ENCODE peak calls at places on chromosome 21, in eight cellular contexts. Z is H9, P is body of pancreas, E is left ventricle myocardium inferior, X is GM23338, C is astrocyte of the spinal cord, F is fibroblast of the aortic adventitia, W is glutamatergic neuron. R is an unnamed sample.

GRCh38 chr21:26050857-26051256 is 119.7 kb downstream of the APP start:
- DNase-seq in C (no peak), P (no peak), E (no peak), F (no peak), W (peak; percentile 24), X (peak; percentile 36), Z (peak; percentile 47), R (no peak)

GRCh38 chr21:28554660-28555475 is 437.8 kb downstream of the LTN1 start:
- DNase-seq in P (no peak), F (no peak), W (no peak), C (peak; percentile 67), Z (peak; percentile 41), X (peak; percentile 18), E (no peak), R (peak; percentile 62)

GRCh38 chr21:26948194-26948593 is 18.7 kb downstream of the ADAMTS5 start:
- DNase-seq in X (no peak), Z (no peak), E (no peak), F (no peak), P (no peak), C (peak; percentile 7), W (no peak), R (peak; percentile 36)

GRCh38 chr21:46229133-46229922 is 754 bp upstream of the LSS start:
- DNase-seq in P (no peak), X (peak; percentile 30), Z (no peak), W (peak; percentile 68), E (no peak), F (no peak), C (no peak), R (no peak)

GRCh38 chr21:32717851-32718316 is 9.9 kb downstream of the SYNJ1 start:
- DNase-seq in W (no peak), C (peak; percentile 40), P (no peak), F (no peak), X (no peak), E (no peak), Z (no peak), R (peak; percentile 34)

GRCh38 chr21:17613242-17613676 is 558 bp upstream of the BTG3 start:
- DNase-seq in E (no peak), Z (no peak), F (peak; percentile 23), C (peak; percentile 12), W (peak; percentile 17), P (no peak), X (no peak), R (peak; percentile 42)

GRCh38 chr21:33268392-33268735 is 2.2 kb downstream of the IL10RB start:
- DNase-seq in C (no peak), P (no peak), X (no peak), E (no peak), W (no peak), Z (no peak), F (no peak), R (no peak)

GRCh38 chr21:26852422-26852821 is 7.2 kb upstream of the ADAMTS1 start:
- DNase-seq in C (no peak), W (no peak), E (no peak), X (peak; percentile 64), P (no peak), F (no peak), Z (no peak), R (no peak)

GRCh38 chr21:22885614-22886013 is 1887.4 kb downstream of the NCAM2 start:
- DNase-seq in P (no peak), Z (no peak), F (no peak), X (no peak), W (no peak), C (no peak), E (no peak), R (peak; percentile 5)

GRCh38 chr21:29481641-29482040 is 182.9 kb downstream of the BACH1 start:
- DNase-seq in P (no peak), F (peak; percentile 52), E (no peak), X (no peak), W (no peak), C (peak; percentile 53), Z (no peak), R (peak; percentile 52)

GRCh38 chr21:29677326-29677725 is 262.5 kb downstream of the GRIK1 start:
- DNase-seq in W (no peak), P (no peak), F (no peak), X (no peak), Z (no peak), E (no peak), C (no peak), R (no peak)

GRCh38 chr21:26280715-26281310 is 110.2 kb upstream of the APP start:
- DNase-seq in X (peak; percentile 11), P (no peak), E (no peak), C (no peak), W (peak; percentile 74), F (no peak), Z (no peak), R (no peak)

GRCh38 chr21:28334407-28334806 is 658.3 kb downstream of the LTN1 start:
- DNase-seq in E (no peak), P (no peak), C (no peak), F (no peak), W (no peak), X (no peak), Z (no peak), R (no peak)

GRCh38 chr21:27104749-27105439 is 138.0 kb upstream of the ADAMTS5 start:
- DNase-seq in C (peak; percentile 22), F (peak; percentile 32), E (no peak), X (no peak), Z (no peak), P (no peak), W (no peak), R (peak; percentile 40)

GRCh38 chr21:21137986-21138385 is 139.8 kb downstream of the NCAM2 start:
- DNase-seq in F (peak; percentile 90), P (no peak), W (no peak), E (no peak), C (peak; percentile 63), X (no peak), Z (no peak), R (peak; percentile 74)

GRCh38 chr21:27739187-27739586 is 772.3 kb upstream of the ADAMTS5 start:
- DNase-seq in F (no peak), X (no peak), W (no peak), C (no peak), Z (no peak), P (no peak), E (no peak), R (no peak)

GRCh38 chr21:43605320-43606244 is 53.7 kb downstream of the HSF2BP start:
- DNase-seq in Z (no peak), C (no peak), P (no peak), E (no peak), X (no peak), F (no peak), W (no peak), R (no peak)

GRCh38 chr21:43604505-43605204 is 54.6 kb downstream of the HSF2BP start:
- DNase-seq in Z (no peak), E (no peak), C (no peak), F (no peak), P (no peak), X (no peak), W (no peak), R (no peak)

GRCh38 chr21:43602277-43603229 is 56.7 kb downstream of the HSF2BP start:
- DNase-seq in F (no peak), P (no peak), X (no peak), W (no peak), E (no peak), C (no peak), Z (no peak), R (no peak)

GRCh38 chr21:43603230-43603626 is 56.1 kb downstream of the HSF2BP start:
- DNase-seq in Z (no peak), F (no peak), W (no peak), E (no peak), P (no peak), X (no peak), C (no peak), R (no peak)

GRCh38 chr21:43603641-43604504 is 55.4 kb downstream of the HSF2BP start:
- DNase-seq in C (peak; percentile 59), Z (no peak), X (no peak), W (peak; percentile 39), F (peak; percentile 42), E (no peak), P (no peak), R (peak; percentile 61)
- TF ChIP-seq CTCF in C (no peak), Z (no peak), X (no peak), W (no peak), F (no peak), E (no peak), P (no peak), R (no peak)

DNA sequence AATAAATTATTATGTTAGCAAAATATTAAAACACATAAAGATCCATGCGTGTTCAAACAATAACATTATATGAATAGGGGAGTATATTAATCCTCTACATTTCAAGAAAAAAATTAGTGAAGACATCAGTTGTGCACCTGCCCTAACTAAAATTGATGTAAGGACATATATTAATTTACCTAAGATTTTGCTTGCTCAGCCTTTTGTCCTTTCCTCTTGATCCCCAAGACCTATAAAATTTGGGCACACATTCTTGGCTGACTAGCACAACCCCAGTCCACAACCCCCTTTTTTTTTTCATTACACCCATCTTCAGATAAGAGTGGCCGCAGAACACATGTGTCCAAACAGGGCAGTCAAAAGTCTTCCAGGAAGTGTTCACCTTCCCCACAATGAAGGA is 6.6 kb downstream of the KRTAP21-2 start:
- DNase-seq in E (no peak), Z (no peak), X (no peak), C (no peak), W (no peak), P (no peak), F (no peak), R (no peak)
- TF ChIP-seq CTCF in E (no peak), Z (no peak), X (no peak), C (no peak), W (no peak), P (no peak), F (no peak), R (no peak)

GRCh38 chr21:35288238-35288637 is 239.1 kb upstream of the RUNX1 start:
- DNase-seq in E (no peak), F (no peak), X (no peak), W (no peak), C (no peak), Z (no peak), P (no peak), R (no peak)
- TF ChIP-seq CTCF in E (no peak), F (no peak), X (no peak), W (no peak), C (no peak), Z (no peak), P (no peak), R (no peak)

DNA sequence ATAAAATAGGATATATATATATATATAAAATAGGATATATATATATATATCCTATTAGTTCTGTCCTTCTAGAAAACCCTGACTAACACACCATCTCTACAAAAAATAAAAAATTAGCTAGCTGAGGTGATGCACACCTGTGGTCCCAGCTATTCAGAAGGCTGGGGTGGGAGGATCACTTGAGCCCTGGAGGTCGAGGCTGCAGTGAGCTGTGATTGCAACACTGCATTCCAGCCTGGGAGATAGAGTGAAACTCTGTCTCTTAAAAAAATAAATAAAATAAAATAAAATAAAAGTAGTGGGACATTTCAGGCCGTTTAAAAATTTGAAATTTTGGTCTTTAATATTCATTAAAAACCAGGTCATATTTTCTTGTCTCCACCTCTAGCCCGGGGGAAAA is 4.2 kb upstream of the RRP1 start:
- DNase-seq in F (no peak), Z (no peak), E (no peak), P (no peak), W (no peak), X (no peak), C (no peak), R (peak; percentile 47)
- TF ChIP-seq CTCF in F (no peak), Z (no peak), E (no peak), P (no peak), W (no peak), X (no peak), C (no peak), R (no peak)

GRCh38 chr21:35933466-35933865 is 126.9 kb downstream of the SETD4 start:
- DNase-seq in E (peak; percentile 43), W (no peak), F (peak; percentile 89), X (peak; percentile 52), Z (no peak), C (peak; percentile 87), P (no peak), R (peak; percentile 78)
- TF ChIP-seq CTCF in E (peak; percentile 19), W (no peak), F (peak; percentile 45), X (peak; percentile 53), Z (peak; percentile 53), C (peak; percentile 42), P (no peak), R (peak; percentile 52)